ENCODE peak calls at places on chromosomes 5 and 9, in ten cellular contexts. C is stimulated activated CD4-positive, alpha-beta T cell treated with anti-CD3 and anti-CD28 coated beads, Interleukin-2, amount 100 ng/mL, for 48 hours; R is iPS-NIHi11; Z is tibial artery; P is activated CD8-positive, alpha-beta memory T cell treated with anti-CD3 and anti-CD28 coated beads for 4 hours; G is GM04503; K is fibroblast of mammary gland; V is AG04450; Y is endothelial cell; L is GM12878. S is an unnamed sample.

GRCh38 chr9:115198018-115198417 is 80.1 kb upstream of the TNC start:
- DNase-seq in C (no peak), R (peak), Z (no peak), P (no peak), G (no peak), K (peak), V (no peak), Y (no peak), L (no peak), S (no peak)

GRCh38 chr5:23042231-23042630 is 189.1 kb upstream of the CDH12 start:
- DNase-seq in C (no peak), R (no peak), Z (no peak), P (no peak), G (no peak), K (no peak), V (no peak), Y (no peak), L (no peak), S (no peak)

GRCh38 chr5:147113967-147114366 is 120.9 kb upstream of the STK32A start:
- DNase-seq in C (no peak), R (no peak), Z (no peak), P (no peak), G (no peak), K (no peak), V (no peak), Y (no peak), L (no peak), S (no peak)

GRCh38 chr5:51380603-51381207 is 2.5 kb upstream of the ISL1 start:
- DNase-seq in C (no peak), R (no peak), Z (no peak), P (no peak), G (no peak), K (peak), V (no peak), Y (peak), L (no peak), S (no peak)

GRCh38 chr5:152932631-152933030 is 527.6 kb upstream of the NMUR2 start:
- DNase-seq in C (no peak), R (no peak), Z (no peak), P (no peak), G (no peak), K (no peak), V (no peak), Y (no peak), L (no peak), S (no peak)

GRCh38 chr5:6399978-6400910 is 21.9 kb upstream of the MED10 start:
- DNase-seq in C (no peak), R (no peak), Z (no peak), P (no peak), G (no peak), K (peak), V (no peak), Y (no peak), L (no peak), S (peak)

GRCh38 chr9:130980526-130980925 is 28.4 kb upstream of the LAMC3 start:
- DNase-seq in C (no peak), R (no peak), Z (no peak), P (no peak), G (no peak), K (no peak), V (no peak), Y (no peak), L (no peak), S (no peak)

GRCh38 chr5:42614509-42614908 is 142.1 kb upstream of the CCDC152 start:
- DNase-seq in C (no peak), R (no peak), Z (no peak), P (no peak), G (no peak), K (peak), V (no peak), Y (no peak), L (no peak), S (no peak)

GRCh38 chr9:19493174-19493811 is 84.5 kb downstream of the ACER2 start:
- DNase-seq in C (peak), R (peak), Z (no peak), P (no peak), G (peak), K (peak), V (peak), Y (peak), L (peak), S (no peak)

GRCh38 chr9:7027996-7028395 is 270.2 kb downstream of the KDM4C start:
- DNase-seq in C (no peak), R (no peak), Z (no peak), P (no peak), G (no peak), K (no peak), V (no peak), Y (no peak), L (no peak), S (no peak)

GRCh38 chr5:187617-188451 is 3.5 kb upstream of the LRRC14B start:
- DNase-seq in C (no peak), R (no peak), Z (peak), P (no peak), G (no peak), K (no peak), V (no peak), Y (no peak), L (no peak), S (no peak)

GRCh38 chr5:145450286-145450969 is 384.7 kb downstream of the PRELID2 start:
- DNase-seq in C (no peak), R (no peak), Z (no peak), P (no peak), G (no peak), K (no peak), V (no peak), Y (no peak), L (no peak), S (no peak)

GRCh38 chr5:109252731-109253130 is 157.0 kb downstream of the PJA2 start:
- DNase-seq in C (no peak), R (no peak), Z (no peak), P (no peak), G (no peak), K (no peak), V (no peak), Y (no peak), L (no peak), S (no peak)

GRCh38 chr5:168822745-168823281 is 243.6 kb upstream of the PANK3 start:
- DNase-seq in C (no peak), R (no peak), Z (peak), P (no peak), G (peak), K (peak), V (no peak), Y (no peak), L (peak), S (no peak)

GRCh38 chr9:34227445-34227844 is 48.6 kb downstream of the UBAP1 start:
- DNase-seq in C (no peak), R (no peak), Z (no peak), P (no peak), G (no peak), K (peak), V (peak), Y (no peak), L (no peak), S (no peak)

GRCh38 chr5:136666970-136667620 is 301.8 kb upstream of the TRPC7 start:
- DNase-seq in C (no peak), R (peak), Z (no peak), P (no peak), G (no peak), K (no peak), V (no peak), Y (no peak), L (no peak), S (no peak)

GRCh38 chr9:624935-625505 is 216.5 kb upstream of the DMRT1 start:
- DNase-seq in C (no peak), R (no peak), Z (no peak), P (no peak), G (no peak), K (no peak), V (no peak), Y (no peak), L (no peak), S (no peak)

GRCh38 chr9:113558632-113559502 is 95.3 kb downstream of the RGS3 start:
- DNase-seq in C (no peak), R (no peak), Z (peak), P (no peak), G (no peak), K (peak), V (no peak), Y (no peak), L (no peak), S (no peak)

GRCh38 chr5:59483971-59484472 is 409.5 kb downstream of the PDE4D start:
- DNase-seq in C (no peak), R (no peak), Z (no peak), P (no peak), G (no peak), K (peak), V (no peak), Y (no peak), L (no peak), S (no peak)

GRCh38 chr5:66909364-66909763 is 287.2 kb downstream of the CD180 start:
- DNase-seq in C (no peak), R (no peak), Z (no peak), P (no peak), G (no peak), K (no peak), V (no peak), Y (no peak), L (no peak), S (no peak)

GRCh38 chr9:16092627-16093091 is 539.8 kb downstream of the CCDC171 start:
- DNase-seq in C (no peak), R (no peak), Z (no peak), P (no peak), G (no peak), K (peak), V (no peak), Y (no peak), L (no peak), S (no peak)

GRCh38 chr5:156835905-156836304 is 14.2 kb upstream of the PPP1R2B start:
- DNase-seq in C (no peak), R (peak), Z (no peak), P (no peak), G (no peak), K (no peak), V (no peak), Y (no peak), L (no peak), S (no peak)

GRCh38 chr9:118595719-118596305 is 773.4 kb downstream of the BRINP1 start:
- DNase-seq in C (no peak), R (peak), Z (no peak), P (no peak), G (peak), K (peak), V (no peak), Y (peak), L (no peak), S (no peak)

GRCh38 chr5:51685399-51685798 is 302.2 kb downstream of the ISL1 start:
- DNase-seq in C (no peak), R (no peak), Z (no peak), P (no peak), G (no peak), K (no peak), V (no peak), Y (no peak), L (no peak), S (no peak)

GRCh38 chr5:56279979-56280378 is 46.8 kb upstream of the ANKRD55 start:
- DNase-seq in C (no peak), R (peak), Z (no peak), P (no peak), G (peak), K (peak), V (peak), Y (no peak), L (no peak), S (peak)

GRCh38 chr9:138053996-138054752 is 176.6 kb downstream of the CACNA1B start:
- DNase-seq in C (no peak), R (no peak), Z (peak), P (no peak), G (no peak), K (no peak), V (no peak), Y (no peak), L (no peak), S (no peak)

GRCh38 chr9:7935666-7936065 is 136.1 kb upstream of the DMAC1 start:
- DNase-seq in C (no peak), R (no peak), Z (no peak), P (no peak), G (no peak), K (no peak), V (no peak), Y (no peak), L (no peak), S (no peak)

GRCh38 chr5:156259618-156260017 is 67.3 kb upstream of the SGCD start:
- DNase-seq in C (no peak), R (no peak), Z (no peak), P (no peak), G (no peak), K (no peak), V (no peak), Y (no peak), L (no peak), S (no peak)

GRCh38 chr5:59746261-59746765 is 147.2 kb downstream of the PDE4D start:
- DNase-seq in C (no peak), R (no peak), Z (peak), P (no peak), G (peak), K (peak), V (no peak), Y (no peak), L (no peak), S (no peak)

GRCh38 chr9:4235951-4236804 is 63.7 kb downstream of the GLIS3 start:
- DNase-seq in C (no peak), R (peak), Z (no peak), P (no peak), G (no peak), K (peak), V (no peak), Y (no peak), L (no peak), S (peak)

GRCh38 chr9:110351009-110351467 is 13.4 kb upstream of the TXNDC8 start:
- DNase-seq in C (no peak), R (no peak), Z (no peak), P (no peak), G (peak), K (peak), V (peak), Y (no peak), L (no peak), S (peak)

GRCh38 chr5:4882186-4882585 is 257.9 kb upstream of the ADAMTS16 start:
- DNase-seq in C (no peak), R (no peak), Z (no peak), P (no peak), G (no peak), K (no peak), V (no peak), Y (no peak), L (no peak), S (no peak)

GRCh38 chr5:112221118-112221517 is 198.0 kb downstream of the EPB41L4A start:
- DNase-seq in C (no peak), R (no peak), Z (no peak), P (no peak), G (no peak), K (no peak), V (no peak), Y (no peak), L (no peak), S (no peak)

GRCh38 chr5:87009146-87009545 is 258.5 kb upstream of the RASA1 start:
- DNase-seq in C (no peak), R (no peak), Z (no peak), P (no peak), G (no peak), K (peak), V (no peak), Y (no peak), L (no peak), S (no peak)

GRCh38 chr5:17370651-17371050 is 127.4 kb upstream of the TAF11L2 start:
- DNase-seq in C (no peak), R (no peak), Z (no peak), P (no peak), G (no peak), K (no peak), V (no peak), Y (no peak), L (no peak), S (no peak)

GRCh38 chr9:110077926-110078325 is 130.0 kb downstream of the C9orf152 start:
- DNase-seq in C (no peak), R (no peak), Z (no peak), P (no peak), G (no peak), K (no peak), V (no peak), Y (no peak), L (no peak), S (no peak)

GRCh38 chr9:34451545-34451944 is 6.8 kb downstream of the FAM219A start:
- DNase-seq in C (no peak), R (no peak), Z (no peak), P (no peak), G (no peak), K (peak), V (no peak), Y (no peak), L (no peak), S (no peak)

GRCh38 chr9:134375011-134375390 is 48.7 kb downstream of the RXRA start:
- DNase-seq in C (no peak), R (no peak), Z (no peak), P (no peak), G (no peak), K (peak), V (no peak), Y (no peak), L (no peak), S (no peak)

GRCh38 chr5:172527559-172527958 is 73.2 kb upstream of the SH3PXD2B start:
- DNase-seq in C (no peak), R (no peak), Z (no peak), P (no peak), G (no peak), K (no peak), V (no peak), Y (no peak), L (no peak), S (no peak)

GRCh38 chr9:29773676-29774075 is 2200.4 kb upstream of the C9orf72 start:
- DNase-seq in C (no peak), R (no peak), Z (no peak), P (no peak), G (no peak), K (no peak), V (no peak), Y (no peak), L (no peak), S (no peak)

S was measured in BJ.